ENCODE peak calls at places on chromosome 16, in ten cellular contexts. P is colonic mucosa, X is A549, G is adrenal gland, D is cardiac muscle cell, K is dorsolateral prefrontal cortex, U is heart right ventricle, F is suprapubic skin, C is HL-60, N is LNCaP clone FGC. H is an unnamed sample.
A peak's percentile ranks its signal among the peaks of the same experiment; 100 is the strongest.

GRCh38 chr16:72935896-72936295 is 112.0 kb downstream of the ZFHX3 start:
- DNase-seq in P (no peak), X (no peak), G (peak; percentile 53), D (peak; percentile 61), K (no peak), U (no peak), F (peak; percentile 40), C (no peak), N (no peak), H (peak; percentile 59)

GRCh38 chr16:74721716-74722115 is 21.1 kb upstream of the MLKL start:
- DNase-seq in P (no peak), X (no peak), G (no peak), D (no peak), K (no peak), U (no peak), F (no peak), C (peak; percentile 16), N (no peak), H (no peak)

GRCh38 chr16:58063377-58064076 is 38.0 kb downstream of the MMP15 start:
- DNase-seq in P (no peak), X (no peak), G (no peak), D (peak; percentile 67), K (no peak), U (no peak), F (no peak), C (no peak), N (no peak), H (no peak)

GRCh38 chr16:60419859-60420258 is 1616.4 kb downstream of the CDH8 start:
- DNase-seq in P (no peak), X (no peak), G (no peak), D (no peak), K (no peak), U (no peak), F (no peak), C (no peak), N (no peak), H (no peak)

GRCh38 chr16:30997000-30997886 is 12.2 kb downstream of the HSD3B7 start:
- DNase-seq in P (peak; percentile 91), X (peak; percentile 93), G (peak; percentile 78), D (peak; percentile 68), K (no peak), U (peak; percentile 90), F (peak; percentile 92), C (peak; percentile 81), N (no peak), H (peak; percentile 86)

GRCh38 chr16:11361751-11362742 is 16.8 kb downstream of the RMI2 start:
- DNase-seq in P (no peak), X (no peak), G (no peak), D (no peak), K (peak; percentile 32), U (no peak), F (no peak), C (peak; percentile 54), N (no peak), H (no peak)

GRCh38 chr16:51982715-51983680 is 563.9 kb downstream of the TOX3 start:
- DNase-seq in P (peak; percentile 54), X (peak; percentile 25), G (peak; percentile 39), D (peak; percentile 85), K (no peak), U (no peak), F (no peak), C (peak; percentile 49), N (peak; percentile 56), H (peak; percentile 58)

GRCh38 chr16:48526058-48526957 is 83.7 kb downstream of the N4BP1 start:
- DNase-seq in P (peak; percentile 80), X (peak; percentile 44), G (no peak), D (no peak), K (no peak), U (no peak), F (peak; percentile 28), C (peak; percentile 17), N (peak; percentile 68), H (no peak)

GRCh38 chr16:72099377-72099818 is 5.8 kb downstream of the DHX38 start:
- DNase-seq in P (peak; percentile 53), X (peak; percentile 87), G (peak; percentile 34), D (peak; percentile 70), K (no peak), U (no peak), F (no peak), C (peak; percentile 66), N (no peak), H (peak; percentile 75)

GRCh38 chr16:8505327-8505991 is 84.9 kb downstream of the TMEM114 start:
- DNase-seq in P (peak; percentile 43), X (no peak), G (no peak), D (no peak), K (no peak), U (no peak), F (no peak), C (no peak), N (peak; percentile 31), H (no peak)

GRCh38 chr16:14070877-14071575 is at the start of gene MRTFB:
- DNase-seq in P (peak; percentile 88), X (peak; percentile 76), G (peak; percentile 69), D (peak; percentile 88), K (peak; percentile 74), U (peak; percentile 87), F (peak; percentile 81), C (peak; percentile 50), N (peak; percentile 42), H (peak; percentile 83)

GRCh38 chr16:56868175-56868574 is 3.2 kb downstream of the SLC12A3 start:
- DNase-seq in P (no peak), X (no peak), G (no peak), D (no peak), K (no peak), U (no peak), F (no peak), C (no peak), N (no peak), H (no peak)

GRCh38 chr16:50666658-50667496 is 14.2 kb downstream of the SNX20 start:
- DNase-seq in P (no peak), X (no peak), G (no peak), D (no peak), K (peak; percentile 36), U (no peak), F (no peak), C (no peak), N (no peak), H (no peak)

DNA sequence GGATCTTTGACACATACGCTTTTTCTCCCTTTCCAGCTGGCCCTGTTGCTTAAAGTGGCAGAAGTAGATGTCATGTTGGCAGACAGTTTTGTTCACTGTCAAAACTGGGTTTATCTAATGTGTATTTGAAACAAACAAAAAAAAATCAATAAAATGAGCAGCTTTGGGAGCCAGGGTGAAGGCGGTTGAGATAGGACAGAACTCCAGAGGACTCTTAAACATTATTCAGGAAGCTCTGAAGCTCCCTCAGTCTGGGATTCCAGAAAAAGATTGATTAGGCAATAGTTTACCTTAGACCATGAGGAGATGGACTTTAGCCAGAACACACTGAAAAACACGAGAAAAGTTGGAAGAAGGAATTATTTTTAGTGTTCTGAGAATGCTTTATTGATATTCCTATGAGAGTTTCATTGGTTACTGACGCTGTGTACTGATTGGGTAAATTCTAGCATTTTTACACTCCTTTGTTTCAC is 656.8 kb downstream of the WWOX start:
- DNase-seq in P (no peak), X (no peak), G (no peak), D (no peak), K (no peak), U (no peak), F (no peak), C (no peak), N (no peak), H (no peak)
- TF ChIP-seq CTCF in P (no peak), X (no peak), G (no peak), D (no peak), K (no peak), U (no peak), F (no peak), C (no peak), N (no peak), H (no peak)

DNA sequence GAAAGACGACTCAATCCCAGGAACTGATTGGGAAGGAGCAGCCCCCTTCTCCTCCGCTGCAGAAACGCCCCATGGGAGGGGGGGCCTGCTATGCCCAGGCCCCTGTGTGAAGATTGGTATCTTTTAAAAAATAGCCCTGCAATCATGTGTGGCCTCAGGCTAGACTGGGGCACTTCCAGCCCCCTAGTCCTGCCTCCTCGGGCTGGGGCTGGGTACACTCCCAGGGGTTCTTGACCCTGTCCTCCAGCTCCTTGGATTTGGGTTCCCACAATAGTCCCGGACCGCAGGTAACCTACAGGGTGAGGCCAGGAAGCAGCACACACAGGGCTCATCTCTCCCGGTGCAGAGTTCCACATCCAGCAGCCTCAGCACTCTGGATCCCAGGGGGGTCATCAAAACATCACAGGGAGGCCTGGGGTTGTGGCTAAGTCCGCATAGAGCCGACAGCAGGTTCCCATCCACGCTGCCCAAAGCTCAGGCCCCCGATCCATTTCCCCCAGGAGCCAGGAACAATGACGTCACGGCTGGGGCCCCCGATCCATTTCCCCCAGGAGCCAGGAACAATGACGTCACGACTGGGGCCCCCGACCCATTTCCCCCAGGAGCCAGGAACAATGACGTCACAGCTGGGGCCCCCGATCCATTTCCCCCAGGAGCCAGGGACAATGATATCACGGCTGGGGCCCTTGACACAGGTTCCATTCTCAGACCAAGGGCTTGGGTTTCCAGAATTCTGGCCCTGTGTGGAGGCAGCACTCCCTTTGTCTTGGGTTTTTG is 202.4 kb downstream of the IRF8 start:
- DNase-seq in P (no peak), X (no peak), G (no peak), D (no peak), K (peak; percentile 22), U (no peak), F (peak; percentile 26), C (no peak), N (no peak), H (no peak)
- H3K4me3 ChIP-seq in P (no peak overlapping the region), X (no peak overlapping the region), G (no peak overlapping the region), D (no peak overlapping the region), K (no peak overlapping the region), U (no peak overlapping the region), F (no peak overlapping the region), C (no peak overlapping the region), N (no peak overlapping the region), H (no peak overlapping the region)

GRCh38 chr16:89297870-89298545 is 80.5 kb downstream of the ZNF778 start:
- DNase-seq in P (no peak), X (no peak), G (no peak), D (no peak), K (no peak), U (no peak), F (no peak), C (no peak), N (no peak), H (no peak)
- TF ChIP-seq CTCF in P (no peak), X (no peak), G (no peak), D (no peak), K (no peak), U (no peak), F (no peak), C (no peak), N (no peak), H (no peak)

DNA sequence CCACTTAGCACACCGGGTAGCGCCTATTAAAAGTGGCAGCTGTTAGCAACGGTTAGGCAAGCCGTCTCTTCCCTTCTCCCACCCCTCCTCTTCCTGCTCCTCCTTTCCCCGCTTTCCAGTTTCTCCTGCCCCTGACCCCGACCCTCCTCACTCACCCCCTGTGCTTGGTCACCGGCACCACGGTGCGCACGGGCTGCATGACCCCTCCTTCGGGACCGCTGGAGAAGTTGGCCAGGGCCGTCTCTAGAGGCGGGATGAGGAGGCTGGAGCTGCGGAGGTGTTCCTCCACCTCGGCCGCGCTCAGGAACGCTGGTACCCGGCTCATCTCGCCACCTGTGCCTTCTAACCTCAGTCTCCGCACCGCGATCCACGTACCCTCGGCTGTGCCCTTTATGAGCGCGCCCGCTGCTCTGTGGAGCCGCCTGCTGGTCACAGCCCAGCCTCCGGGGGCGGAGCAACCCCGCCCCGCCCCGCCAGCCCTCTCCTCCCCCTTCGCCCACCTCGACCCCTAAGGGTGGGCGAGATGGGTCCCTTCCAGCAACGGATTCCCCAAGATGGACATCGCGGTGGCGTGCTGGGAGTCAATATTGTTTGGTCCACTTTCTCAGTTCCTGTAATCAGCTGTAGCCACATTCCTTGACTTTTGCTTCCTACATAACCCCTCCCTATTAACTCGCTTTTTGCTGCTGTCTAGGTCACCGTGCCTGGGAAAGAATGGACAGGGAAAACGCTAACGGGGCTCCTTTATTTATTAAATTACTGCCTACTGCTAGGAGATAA is at the start of gene CRYM:
- DNase-seq in P (peak; percentile 83), X (peak; percentile 82), G (peak; percentile 49), D (peak; percentile 72), K (peak; percentile 62), U (peak; percentile 75), F (no peak), C (peak; percentile 24), N (no peak), H (peak; percentile 83)
- H3K4me3 ChIP-seq in P (peak within 1 kb of the TSS; percentile 42), X (peak within 1 kb of the TSS; percentile 54), G (no peak within 1 kb of the TSS), D (peak within 1 kb of the TSS; percentile 31), K (peak within 1 kb of the TSS; percentile 46), U (peak within 1 kb of the TSS; percentile 82), F (peak within 1 kb of the TSS; percentile 40), C (peak within 1 kb of the TSS; percentile 35), N (peak within 1 kb of the TSS; percentile 47), H (peak within 1 kb of the TSS; percentile 65)

H was measured in testis.